ENCODE peak calls at places on chromosomes 5 and 9, in eight cellular contexts. V is CD8-positive, alpha-beta T cell; N is cardiac muscle cell; T is aorta; G is sigmoid colon; F is breast epithelium; C is OCI-LY7; X is left ventricle myocardium inferior. I is an unnamed sample. For H3K4me1, the result is how much of the 10 kb centered on the place peaks cover.

GRCh38 chr5:160353379-160353778 is 17.0 kb downstream of the C1QTNF2 start:
- DNase-seq in V (no peak), N (no peak), T (peak), G (peak), F (no peak), C (no peak), X (peak), I (no peak)

GRCh38 chr5:84573017-84573712 is 188.5 kb upstream of the EDIL3 start:
- DNase-seq in V (no peak), N (no peak), T (no peak), G (no peak), F (no peak), C (no peak), X (no peak), I (no peak)

GRCh38 chr5:90308787-90309585 is 100.6 kb downstream of the CETN3 start:
- DNase-seq in V (no peak), N (no peak), T (no peak), G (no peak), F (no peak), C (no peak), X (no peak), I (no peak)

GRCh38 chr9:124869466-124869985 is 7.6 kb downstream of the ARPC5L start:
- DNase-seq in V (peak), N (no peak), T (no peak), G (no peak), F (no peak), C (peak), X (no peak), I (no peak)

GRCh38 chr5:125412561-125413535 is 666.4 kb upstream of the ZNF608 start:
- DNase-seq in V (no peak), N (peak), T (peak), G (peak), F (peak), C (peak), X (peak), I (peak)

GRCh38 chr5:148791334-148791667 is 35.1 kb upstream of the ADRB2 start:
- DNase-seq in V (no peak), N (no peak), T (no peak), G (no peak), F (no peak), C (no peak), X (no peak), I (no peak)

GRCh38 chr9:69476797-69477196 is 151.8 kb downstream of the ENTREP1 start:
- DNase-seq in V (no peak), N (no peak), T (no peak), G (no peak), F (no peak), C (no peak), X (no peak), I (no peak)

GRCh38 chr5:127838661-127839060 is 135.5 kb downstream of the CCDC192 start:
- DNase-seq in V (no peak), N (peak), T (no peak), G (no peak), F (no peak), C (no peak), X (no peak), I (no peak)

GRCh38 chr9:128124873-128125574 is 2.5 kb downstream of the PTGES2 start:
- DNase-seq in V (peak), N (peak), T (peak), G (peak), F (no peak), C (peak), X (peak), I (peak)

GRCh38 chr9:27248702-27249101 is 48.2 kb downstream of the EQTN start:
- DNase-seq in V (no peak), N (peak), T (no peak), G (no peak), F (no peak), C (no peak), X (no peak), I (no peak)

GRCh38 chr9:34179528-34180138 is 790 bp downstream of the UBAP1 start:
- DNase-seq in V (no peak), N (peak), T (no peak), G (peak), F (no peak), C (no peak), X (no peak), I (no peak)

GRCh38 chr5:33824516-33825195 is 67.1 kb downstream of the ADAMTS12 start:
- DNase-seq in V (no peak), N (peak), T (no peak), G (no peak), F (no peak), C (no peak), X (no peak), I (no peak)

GRCh38 chr5:172786736-172787462 is 15.9 kb upstream of the DUSP1 start:
- DNase-seq in V (no peak), N (no peak), T (no peak), G (no peak), F (no peak), C (no peak), X (no peak), I (no peak)

GRCh38 chr5:180523629-180524466 is 29.7 kb downstream of the CNOT6 start:
- DNase-seq in V (no peak), N (peak), T (no peak), G (no peak), F (no peak), C (no peak), X (no peak), I (no peak)

GRCh38 chr5:180519098-180519497 is 24.9 kb downstream of the CNOT6 start:
- DNase-seq in V (no peak), N (peak), T (no peak), G (no peak), F (no peak), C (no peak), X (no peak), I (no peak)

GRCh38 chr5:180521101-180521500 is 26.9 kb downstream of the CNOT6 start:
- DNase-seq in V (no peak), N (no peak), T (no peak), G (no peak), F (no peak), C (no peak), X (no peak), I (no peak)

GRCh38 chr5:180522350-180522749 is 28.2 kb downstream of the CNOT6 start:
- DNase-seq in V (no peak), N (peak), T (no peak), G (no peak), F (no peak), C (no peak), X (no peak), I (no peak)

GRCh38 chr5:180521591-180521990 is 27.4 kb downstream of the CNOT6 start:
- DNase-seq in V (no peak), N (no peak), T (no peak), G (no peak), F (no peak), C (no peak), X (no peak), I (no peak)
- H3K4me1 ChIP-seq in V (under half), N (under half), T (under half), G (under half), F (under half), C (under half), X (under half), I (under half)

DNA sequence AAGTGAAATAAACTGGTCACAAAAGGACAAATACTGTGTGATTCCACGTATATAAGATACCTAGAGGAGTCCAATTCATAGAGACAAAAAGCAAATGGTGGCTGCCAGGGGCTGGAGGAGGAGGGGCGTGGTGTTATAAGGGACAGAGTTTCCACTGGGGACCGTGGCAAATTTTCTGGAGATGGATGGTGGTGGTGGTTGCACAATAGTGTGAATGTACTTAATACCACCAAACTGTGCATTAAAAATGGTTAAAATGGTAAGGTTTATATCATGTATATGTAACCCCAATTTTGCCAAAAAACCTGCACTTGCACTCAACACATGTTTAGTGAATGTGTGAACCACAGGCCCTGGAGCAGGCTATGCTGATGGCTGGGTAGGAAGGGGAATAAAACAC is 3.7 kb upstream of the PHF2 start:
- DNase-seq in V (no peak), N (no peak), T (no peak), G (no peak), F (no peak), C (no peak), X (no peak), I (no peak)
- H3K4me3 ChIP-seq in V (no peak), N (no peak), T (no peak), G (no peak), F (no peak), C (no peak), X (no peak), I (no peak)

GRCh38 chr5:83001788-83002381 is 75.3 kb downstream of the TMEM167A start:
- DNase-seq in V (no peak), N (no peak), T (no peak), G (no peak), F (no peak), C (no peak), X (no peak), I (no peak)
- H3K4me1 ChIP-seq in V (under half), N (under half), T (under half), G (under half), F (under half), C (under half), X (under half), I (under half)

DNA sequence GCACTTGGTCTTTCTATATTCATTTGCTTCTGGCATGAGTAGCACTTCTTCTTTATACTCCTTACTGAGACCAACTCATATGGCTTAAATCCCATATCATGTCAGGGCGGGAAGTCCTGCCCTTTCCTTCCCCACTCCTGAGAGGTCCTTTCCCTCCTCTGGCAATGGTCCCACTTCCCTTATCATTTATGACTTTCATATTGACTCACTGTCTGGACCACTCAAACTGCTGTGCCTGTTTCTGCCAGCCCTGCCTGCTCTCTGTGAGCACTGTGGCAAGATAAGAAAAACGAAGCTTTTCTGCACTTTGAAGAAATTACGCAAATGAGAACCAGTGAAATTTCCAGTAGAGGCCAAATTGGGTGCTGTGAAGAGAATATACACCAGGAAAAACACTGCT is 58.1 kb downstream of the ZNF474 start:
- DNase-seq in V (no peak), N (peak), T (no peak), G (no peak), F (no peak), C (no peak), X (no peak), I (no peak)
- H3K4me3 ChIP-seq in V (no peak), N (no peak), T (no peak), G (no peak), F (no peak), C (no peak), X (no peak), I (no peak)